ENCODE peak calls at places on chromosomes 7 and 10, in ten cellular contexts. P is upper lobe of right lung; W is SK-N-SH; Z is dorsolateral prefrontal cortex; H is AG04450; C is ovary; Q is vagina; G is hepatocyte; J is astrocyte; L is CD4-positive, alpha-beta T cell. K is an unnamed sample.

GRCh38 chr10:122116331-122116730 is 127.4 kb downstream of the TACC2 start:
- DNase-seq in Q (no peak), H (peak; percentile 78), G (peak; percentile 55), C (no peak), L (no peak), J (peak; percentile 71), Z (no peak), P (no peak), W (no peak), K (no peak)

GRCh38 chr10:43054593-43054992 is 22.3 kb upstream of the RET start:
- DNase-seq in P (peak; percentile 52), Q (no peak), W (no peak), J (no peak), H (no peak), C (no peak), L (no peak), Z (peak; percentile 13), G (no peak), K (no peak)

GRCh38 chr10:43304687-43305333 is 37.9 kb upstream of the RASGEF1A start:
- DNase-seq in W (peak; percentile 62), G (peak; percentile 83), J (peak; percentile 27), Q (no peak), C (peak; percentile 76), P (peak; percentile 91), Z (peak; percentile 73), L (peak; percentile 45), H (no peak), K (no peak)

GRCh38 chr10:96416643-96417042 is 57.8 kb upstream of the OPALIN start:
- DNase-seq in W (no peak), J (peak; percentile 12), H (no peak), L (no peak), G (peak; percentile 65), P (no peak), C (peak; percentile 34), Z (no peak), Q (no peak), K (peak; percentile 26)

GRCh38 chr10:126179637-126180036 is 208.6 kb downstream of the ADAM12 start:
- DNase-seq in Z (no peak), W (no peak), G (no peak), J (no peak), Q (no peak), H (no peak), P (no peak), C (no peak), L (no peak), K (no peak)

GRCh38 chr7:153886121-153886505 is 166.1 kb upstream of the DPP6 start:
- DNase-seq in Q (no peak), H (no peak), Z (no peak), G (no peak), P (no peak), W (no peak), C (no peak), J (no peak), L (no peak), K (no peak)

GRCh38 chr7:155844526-155844925 is 32.3 kb upstream of the SHH start:
- DNase-seq in P (no peak), L (no peak), G (no peak), H (no peak), J (no peak), Q (no peak), C (no peak), Z (no peak), W (no peak), K (no peak)

GRCh38 chr7:24381919-24382505 is 98.0 kb downstream of the NPY start:
- DNase-seq in C (no peak), Q (no peak), G (peak; percentile 54), P (no peak), H (no peak), W (peak; percentile 74), J (peak; percentile 3), Z (no peak), L (no peak), K (no peak)

GRCh38 chr7:73730485-73730884 is 8.1 kb downstream of the ABHD11 start:
- DNase-seq in G (no peak), L (no peak), C (no peak), W (no peak), Q (no peak), H (no peak), Z (no peak), P (no peak), J (no peak), K (no peak)

GRCh38 chr7:40239755-40240303 is 105.0 kb downstream of the SUGCT start:
- DNase-seq in C (no peak), Z (no peak), Q (no peak), P (no peak), L (no peak), G (no peak), J (no peak), H (no peak), W (peak; percentile 58), K (no peak)

GRCh38 chr10:110501142-110501937 is 3.6 kb downstream of the DUSP5 start:
- DNase-seq in G (peak; percentile 92), W (peak; percentile 45), H (peak; percentile 78), C (peak; percentile 85), P (peak; percentile 92), Q (no peak), Z (peak; percentile 70), L (peak; percentile 15), J (peak; percentile 92), K (peak; percentile 7)

GRCh38 chr10:60237977-60238376 is 151.7 kb downstream of the ANK3 start:
- DNase-seq in C (no peak), Z (no peak), Q (no peak), P (no peak), W (no peak), L (no peak), J (peak; percentile 25), G (no peak), H (no peak), K (no peak)

GRCh38 chr7:129923709-129924108 is 29.1 kb downstream of the UBE2H start:
- DNase-seq in L (no peak), C (no peak), P (no peak), G (no peak), J (peak; percentile 92), W (no peak), H (peak; percentile 29), Z (no peak), Q (no peak), K (no peak)

GRCh38 chr7:30196408-30196807 is 61.6 kb downstream of the MTURN start:
- DNase-seq in L (no peak), C (no peak), G (no peak), H (no peak), W (no peak), Z (no peak), Q (no peak), J (no peak), P (no peak), K (no peak)

GRCh38 chr7:30197438-30197837 is 62.7 kb downstream of the MTURN start:
- DNase-seq in P (no peak), H (no peak), Q (peak; percentile 64), W (no peak), G (no peak), C (no peak), Z (no peak), J (no peak), L (no peak), K (no peak)

GRCh38 chr7:30188806-30189205 is 54.0 kb downstream of the MTURN start:
- DNase-seq in L (no peak), P (no peak), H (no peak), C (no peak), J (no peak), Z (no peak), G (no peak), Q (no peak), W (no peak), K (no peak)

GRCh38 chr7:30199271-30199670 is 64.5 kb downstream of the MTURN start:
- DNase-seq in C (no peak), H (no peak), L (no peak), Q (peak; percentile 74), P (no peak), J (no peak), W (no peak), Z (no peak), G (no peak), K (no peak)

DNA sequence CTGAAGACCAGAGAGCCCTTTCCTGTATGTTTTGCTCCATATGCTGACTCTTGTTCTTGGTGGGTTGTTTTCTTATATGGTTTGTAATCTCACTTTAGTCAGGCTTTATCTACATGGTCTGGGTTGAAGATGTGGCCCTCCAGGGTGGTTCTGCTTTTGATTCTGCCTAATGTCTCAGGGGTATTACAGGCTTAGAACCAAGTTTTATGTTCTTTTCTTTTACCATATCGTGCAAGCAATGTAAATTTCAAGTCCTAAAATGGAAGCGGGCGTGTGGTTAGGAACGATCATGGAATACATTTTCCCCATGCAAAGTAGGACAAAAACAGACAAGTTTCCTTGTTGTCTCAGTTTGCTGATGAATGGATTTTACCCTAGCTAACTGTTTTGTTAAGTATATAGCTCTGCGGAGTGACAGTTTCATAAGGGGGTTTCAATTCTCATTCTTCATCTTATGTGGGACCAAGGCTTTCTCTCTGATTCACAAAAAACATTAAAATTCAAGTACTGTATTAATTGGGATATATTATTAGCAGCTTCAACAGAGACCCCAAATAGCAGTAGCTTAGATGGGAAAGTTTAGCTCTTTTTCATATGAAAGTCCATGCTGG is 58.7 kb downstream of the MTURN start:
- DNase-seq in C (no peak), P (no peak), Q (peak; percentile 7), J (no peak), G (no peak), W (no peak), Z (no peak), L (no peak), H (no peak), K (no peak)
- H3K27ac ChIP-seq in C (no peak overlapping the region), P (no peak overlapping the region), Q (no peak overlapping the region), J (no peak overlapping the region), G (no peak overlapping the region), W (no peak overlapping the region), Z (no peak overlapping the region), L (no peak overlapping the region), H (no peak overlapping the region), K (no peak overlapping the region)

GRCh38 chr10:34446046-34446445 is 369.1 kb downstream of the PARD3 start:
- DNase-seq in H (no peak), J (no peak), W (no peak), L (no peak), G (no peak), C (no peak), Z (no peak), Q (no peak), P (no peak), K (no peak)
- H3K27ac ChIP-seq in H (no peak overlapping the region), J (no peak overlapping the region), W (no peak overlapping the region), L (no peak overlapping the region), G (no peak overlapping the region), C (no peak overlapping the region), Z (no peak overlapping the region), Q (no peak overlapping the region), P (no peak overlapping the region), K (no peak overlapping the region)

DNA sequence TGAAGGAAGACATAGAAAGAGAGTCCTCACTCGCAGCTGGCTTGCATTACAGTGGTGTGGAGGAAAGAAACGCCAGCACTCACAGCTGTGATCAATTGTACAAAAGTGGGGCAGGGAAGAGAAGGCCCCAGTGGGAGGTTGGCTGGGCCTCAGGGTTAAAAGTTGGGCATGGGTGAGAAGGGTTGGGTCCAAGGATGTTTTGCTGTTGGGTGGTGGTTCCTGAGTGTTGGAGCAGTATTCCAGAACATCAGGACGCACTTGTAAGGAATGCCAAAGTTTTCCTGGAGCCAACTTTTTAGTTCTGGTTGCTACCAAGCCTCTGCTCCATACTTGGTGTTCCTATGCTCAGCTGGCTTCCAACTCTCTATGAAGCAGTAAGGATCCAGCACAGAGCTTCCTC is 55.4 kb upstream of the MKRN1 start:
- DNase-seq in H (no peak), C (no peak), Q (no peak), L (no peak), P (no peak), W (no peak), J (no peak), G (no peak), Z (no peak), K (no peak)
- H3K27ac ChIP-seq in H (no peak overlapping the region), C (no peak overlapping the region), Q (peak overlapping the region; percentile 7), L (no peak overlapping the region), P (peak overlapping the region; percentile 55), W (no peak overlapping the region), J (no peak overlapping the region), G (no peak overlapping the region), Z (no peak overlapping the region), K (no peak overlapping the region)

GRCh38 chr7:7795203-7795602 is 76.8 kb upstream of the RPA3 start:
- DNase-seq in L (no peak), G (no peak), W (no peak), J (no peak), H (no peak), C (no peak), Z (no peak), P (no peak), Q (no peak), K (no peak)
- H3K27ac ChIP-seq in L (no peak overlapping the region), G (peak overlapping the region; percentile 66), W (no peak overlapping the region), J (no peak overlapping the region), H (peak overlapping the region; percentile 11), C (no peak overlapping the region), Z (no peak overlapping the region), P (no peak overlapping the region), Q (no peak overlapping the region), K (no peak overlapping the region)

K was measured in substantia nigra.